ENCODE peak calls at places on chromosomes 12 and 14, in eight cellular contexts. X is CD8-positive, alpha-beta T cell; I is ascending aorta; P is right lobe of liver; C is endodermal cell; Q is tibial nerve; B is esophagus muscularis mucosa; H is right atrium auricular region. T is an unnamed sample. For H3K9me3 and H3K4me1, the result is how much of the 10 kb centered on the place peaks cover.

GRCh38 chr14:22391908-22392307 is 197.1 kb downstream of the DAD1 start:
- DNase-seq in X (no peak), I (no peak), P (no peak), C (peak), Q (no peak), B (no peak), H (peak), T (no peak)

GRCh38 chr12:111351026-111351425 is 17.9 kb downstream of the PHETA1 start:
- DNase-seq in X (no peak), I (no peak), P (no peak), C (no peak), Q (no peak), B (no peak), H (no peak), T (no peak)

GRCh38 chr14:72518809-72519377 is 375.0 kb downstream of the DPF3 start:
- DNase-seq in X (peak), I (no peak), P (no peak), C (no peak), Q (no peak), B (no peak), H (peak), T (no peak)

GRCh38 chr14:98951031-98951430 is 321.0 kb downstream of the BCL11B start:
- DNase-seq in X (no peak), I (no peak), P (no peak), C (peak), Q (no peak), B (no peak), H (no peak), T (no peak)

GRCh38 chr14:80456200-80456599 is 244.9 kb upstream of the DIO2 start:
- DNase-seq in X (no peak), I (no peak), P (no peak), C (no peak), Q (no peak), B (no peak), H (no peak), T (no peak)

GRCh38 chr12:12185424-12185823 is 81.4 kb downstream of the LRP6 start:
- DNase-seq in X (no peak), I (no peak), P (no peak), C (no peak), Q (no peak), B (no peak), H (no peak), T (no peak)

GRCh38 chr12:99476956-99477355 is 170.6 kb upstream of the GARIN6 start:
- DNase-seq in X (no peak), I (no peak), P (no peak), C (no peak), Q (no peak), B (no peak), H (no peak), T (no peak)

GRCh38 chr14:102097441-102098135 is 10.7 kb upstream of the HSP90AA1 start:
- DNase-seq in X (no peak), I (no peak), P (no peak), C (peak), Q (no peak), B (no peak), H (no peak), T (no peak)

GRCh38 chr12:29589271-29589670 is 91.8 kb upstream of the OVCH1 start:
- DNase-seq in X (no peak), I (no peak), P (no peak), C (no peak), Q (no peak), B (no peak), H (no peak), T (no peak)

GRCh38 chr14:35351897-35352273 is 52.7 kb downstream of the NFKBIA start:
- DNase-seq in X (no peak), I (no peak), P (no peak), C (peak), Q (no peak), B (no peak), H (no peak), T (no peak)

DNA sequence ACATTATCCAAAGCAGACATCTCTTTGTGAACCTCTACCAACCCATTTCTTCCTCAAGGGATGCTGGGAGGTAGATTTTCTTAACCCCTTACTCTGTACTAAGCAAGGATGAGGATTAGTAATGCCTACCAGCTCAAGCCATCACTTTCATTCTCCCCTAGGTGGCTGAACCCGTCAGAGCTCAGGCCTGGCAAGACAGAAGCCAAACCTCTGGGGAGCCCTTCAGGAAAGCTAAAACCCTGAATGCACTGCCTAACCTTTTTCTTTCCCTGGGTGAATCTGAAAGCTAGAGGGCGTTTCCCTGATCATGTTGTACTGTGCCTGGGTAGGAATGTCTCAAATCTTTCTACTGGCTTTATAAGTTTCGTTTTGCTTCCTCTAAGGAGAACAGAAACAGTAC is 617.3 kb downstream of the RPL10L start:
- DNase-seq in X (no peak), I (no peak), P (no peak), C (peak), Q (no peak), B (no peak), H (no peak), T (no peak)
- H3K9me3 ChIP-seq in X (under half), I (under half), P (under half), C (under half), Q (under half), B (under half), H (under half), T (under half)

GRCh38 chr14:100775831-100776591 is 49.3 kb downstream of the DLK1 start:
- DNase-seq in X (no peak), I (no peak), P (no peak), C (peak), Q (no peak), B (no peak), H (no peak), T (no peak)

GRCh38 chr14:100778078-100778927 is 47.6 kb upstream of the MEG3 start:
- DNase-seq in X (no peak), I (no peak), P (no peak), C (peak), Q (no peak), B (no peak), H (no peak), T (no peak)

GRCh38 chr14:100776681-100777365 is 49.1 kb upstream of the MEG3 start:
- DNase-seq in X (no peak), I (no peak), P (no peak), C (no peak), Q (no peak), B (no peak), H (no peak), T (no peak)

GRCh38 chr14:100778951-100779690 is 46.8 kb upstream of the MEG3 start:
- DNase-seq in X (no peak), I (no peak), P (no peak), C (peak), Q (no peak), B (no peak), H (no peak), T (no peak)

DNA sequence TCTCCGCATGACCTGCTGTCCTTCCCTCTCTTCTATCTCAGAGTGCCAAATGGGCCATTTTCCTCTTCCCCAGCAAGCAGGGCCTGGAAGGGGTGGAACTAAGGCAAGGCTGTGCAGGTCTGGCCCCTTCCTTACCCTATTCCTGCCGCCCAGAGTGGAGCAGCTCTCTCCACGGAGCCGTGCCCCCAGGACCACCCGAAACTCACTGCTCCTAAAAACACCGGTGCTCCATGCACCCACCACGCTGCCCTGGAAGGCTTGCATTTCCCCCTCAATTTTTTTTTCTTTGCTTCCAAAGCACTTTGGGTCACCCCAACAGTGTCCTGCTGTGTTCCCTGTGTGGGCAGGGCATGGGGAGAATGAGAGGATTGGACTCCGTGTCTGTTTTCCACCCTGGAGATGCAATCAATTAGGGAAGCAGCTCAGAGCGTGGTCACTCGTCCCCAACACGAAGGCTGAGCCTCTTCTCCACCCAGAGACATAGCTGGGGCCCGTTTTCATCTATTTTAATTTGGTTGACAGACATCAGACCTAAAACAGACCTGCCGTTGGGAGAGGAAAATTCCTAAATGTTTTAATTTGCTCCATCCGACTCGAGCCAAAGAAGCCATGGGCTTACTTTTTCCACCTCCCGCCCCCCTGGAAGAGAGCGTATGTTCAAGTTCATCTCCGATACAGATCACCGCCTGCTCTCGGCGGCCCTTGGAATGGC is 48.4 kb upstream of the MEG3 start:
- DNase-seq in X (no peak), I (no peak), P (no peak), C (no peak), Q (no peak), B (no peak), H (no peak), T (no peak)
- H3K4me1 ChIP-seq in X (under half), I (under half), P (under half), C (under half), Q (under half), B (under half), H (under half), T (under half)

DNA sequence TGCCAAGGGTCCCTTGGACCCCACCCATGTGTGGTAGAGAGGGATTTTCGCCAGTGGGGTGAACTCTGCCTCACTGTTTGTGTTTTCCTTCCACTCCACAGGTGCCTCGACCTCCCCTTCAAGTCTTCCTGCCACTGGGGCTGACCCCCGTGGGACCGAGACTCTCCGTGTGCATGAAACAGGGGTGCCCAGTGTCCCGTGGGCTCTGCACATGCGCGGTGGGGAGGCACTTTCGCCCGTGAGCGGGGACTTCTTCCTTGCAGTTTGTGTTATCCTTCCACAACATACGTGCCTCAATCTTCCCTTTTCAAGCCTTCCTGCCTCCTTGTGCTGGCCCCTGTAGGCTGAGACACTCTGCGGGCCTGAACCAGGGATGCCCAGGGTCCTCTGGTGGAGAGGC is 362.4 kb downstream of the ALG10 start:
- DNase-seq in X (no peak), I (no peak), P (no peak), C (no peak), Q (no peak), B (no peak), H (no peak), T (no peak)
- H3K9me3 ChIP-seq in X (under half), I (under half), P (under half), C (under half), Q (under half), B (under half), H (under half), T (half or more)

GRCh38 chr14:61408498-61408897 is 87.1 kb downstream of the PRKCH start:
- DNase-seq in X (no peak), I (no peak), P (no peak), C (no peak), Q (no peak), B (peak), H (no peak), T (no peak)

GRCh38 chr14:61406198-61406597 is 84.8 kb downstream of the PRKCH start:
- DNase-seq in X (no peak), I (no peak), P (no peak), C (no peak), Q (no peak), B (peak), H (no peak), T (no peak)

GRCh38 chr14:61404637-61405036 is 83.3 kb downstream of the PRKCH start:
- DNase-seq in X (no peak), I (no peak), P (no peak), C (no peak), Q (no peak), B (peak), H (no peak), T (no peak)

GRCh38 chr14:61406670-61407069 is 85.3 kb downstream of the PRKCH start:
- DNase-seq in X (no peak), I (no peak), P (no peak), C (no peak), Q (no peak), B (peak), H (no peak), T (no peak)

DNA sequence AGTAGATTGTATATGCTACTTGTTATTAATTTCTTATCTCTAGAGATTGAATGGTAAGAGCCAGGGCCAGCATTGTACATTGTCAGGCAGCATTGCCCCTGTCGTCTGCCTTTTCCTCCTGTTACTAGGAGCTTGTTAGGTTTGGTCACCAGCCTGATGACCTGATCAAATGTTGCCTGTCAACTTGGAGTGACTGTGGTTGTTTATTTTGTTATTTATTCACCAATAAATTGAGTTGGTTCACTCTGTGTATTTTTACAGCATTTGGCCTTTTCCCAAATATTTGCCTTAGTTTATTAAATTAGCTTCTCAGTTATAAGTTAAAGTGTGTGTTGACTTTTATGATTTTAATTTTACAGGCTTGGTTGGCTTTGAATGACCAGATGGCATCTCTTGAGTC is 88.4 kb downstream of the PRKCH start:
- DNase-seq in X (no peak), I (no peak), P (no peak), C (no peak), Q (no peak), B (peak), H (no peak), T (no peak)
- H3K4me1 ChIP-seq in X (half or more), I (under half), P (under half), C (under half), Q (under half), B (under half), H (under half), T (under half)

GRCh38 chr12:34341362-34341733 is 319.1 kb downstream of the ALG10 start:
- DNase-seq in X (no peak), I (no peak), P (no peak), C (no peak), Q (no peak), B (no peak), H (no peak), T (no peak)
- H3K9me3 ChIP-seq in X (under half), I (under half), P (under half), C (under half), Q (under half), B (under half), H (under half), T (under half)

GRCh38 chr12:122032570-122032969 is 10.9 kb downstream of the BCL7A start:
- DNase-seq in X (no peak), I (no peak), P (no peak), C (no peak), Q (no peak), B (no peak), H (no peak), T (no peak)

GRCh38 chr12:122028601-122029560 is 7.2 kb downstream of the BCL7A start:
- DNase-seq in X (no peak), I (no peak), P (no peak), C (no peak), Q (no peak), B (no peak), H (no peak), T (no peak)

GRCh38 chr12:122029620-122030426 is 8.1 kb downstream of the BCL7A start:
- DNase-seq in X (no peak), I (no peak), P (no peak), C (peak), Q (no peak), B (no peak), H (no peak), T (no peak)

GRCh38 chr12:122031342-122032216 is 9.9 kb downstream of the BCL7A start:
- DNase-seq in X (peak), I (no peak), P (no peak), C (peak), Q (no peak), B (no peak), H (no peak), T (no peak)

GRCh38 chr12:122030427-122030825 is 8.7 kb downstream of the BCL7A start:
- DNase-seq in X (no peak), I (no peak), P (no peak), C (no peak), Q (no peak), B (no peak), H (no peak), T (no peak)
- H3K4me1 ChIP-seq in X (under half), I (under half), P (under half), C (under half), Q (under half), B (under half), H (under half), T (under half)

DNA sequence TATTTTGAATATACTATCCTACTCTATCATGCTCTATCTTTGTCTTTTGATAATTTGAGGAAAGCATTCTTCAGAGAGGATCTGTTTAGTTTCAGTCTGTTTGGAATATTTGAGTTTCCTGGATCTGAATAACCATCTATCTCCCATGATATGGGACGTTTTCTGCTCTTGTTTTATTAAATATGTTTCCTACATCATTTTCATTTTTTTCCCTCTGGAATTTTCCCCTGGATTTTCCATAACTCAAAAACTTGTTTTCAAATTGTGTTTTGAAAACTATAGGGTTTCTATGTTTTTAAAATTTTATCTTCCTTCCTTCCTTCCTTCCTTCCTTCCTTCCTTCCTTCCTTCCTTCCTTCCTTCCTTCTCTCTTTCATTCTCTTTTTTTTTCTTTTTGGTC is 974.2 kb downstream of the TMEM121 start:
- DNase-seq in X (no peak), I (no peak), P (no peak), C (no peak), Q (no peak), B (no peak), H (no peak), T (no peak)
- H3K9me3 ChIP-seq in X (under half), I (under half), P (under half), C (half or more), Q (under half), B (under half), H (under half), T (under half)

DNA sequence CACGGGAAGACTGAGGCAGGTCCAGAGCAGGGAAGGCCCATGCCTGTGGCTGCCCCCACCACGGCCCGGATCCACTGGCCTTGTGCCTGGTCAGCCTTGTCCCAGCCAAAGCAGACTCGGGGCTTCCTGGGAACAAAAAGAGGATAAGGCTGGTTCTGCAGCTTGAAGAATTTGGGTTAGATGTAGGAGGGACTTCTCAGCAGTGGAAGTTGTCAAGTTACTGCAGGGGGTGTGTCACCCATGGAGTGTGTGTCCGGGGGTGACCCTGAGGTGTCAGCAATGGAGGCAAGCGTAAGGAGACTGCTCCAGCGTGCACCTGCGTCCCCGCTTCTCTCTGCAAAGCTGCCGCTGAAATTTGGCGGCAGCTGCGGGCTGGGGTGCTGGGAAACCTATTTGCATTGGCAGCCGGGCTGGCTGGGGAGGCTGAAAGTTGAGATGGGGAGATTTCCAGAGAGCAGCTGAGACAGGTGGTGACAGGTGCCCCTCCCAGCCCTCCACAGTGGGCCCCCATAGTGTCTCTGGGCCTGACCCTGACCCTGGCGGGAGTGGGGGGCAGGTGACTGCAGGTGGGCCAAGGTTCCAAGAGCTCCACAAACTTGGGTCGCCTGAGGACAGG is 12.5 kb upstream of the TNFAIP2 start:
- DNase-seq in X (no peak), I (no peak), P (no peak), C (no peak), Q (no peak), B (no peak), H (no peak), T (no peak)
- H3K4me1 ChIP-seq in X (under half), I (under half), P (under half), C (under half), Q (under half), B (half or more), H (under half), T (under half)

GRCh38 chr12:34348836-34349672 is 326.8 kb downstream of the ALG10 start:
- DNase-seq in X (no peak), I (no peak), P (no peak), C (no peak), Q (no peak), B (no peak), H (no peak), T (no peak)
- H3K9me3 ChIP-seq in X (under half), I (under half), P (under half), C (under half), Q (under half), B (under half), H (under half), T (under half)

GRCh38 chr12:9024512-9024911 is 35.2 kb downstream of the KLRG1 start:
- DNase-seq in X (no peak), I (no peak), P (no peak), C (no peak), Q (no peak), B (no peak), H (no peak), T (no peak)
- H3K4me1 ChIP-seq in X (half or more), I (under half), P (under half), C (under half), Q (under half), B (under half), H (under half), T (under half)